ENCODE peak calls at places on chromosome 18, in six cellular contexts. P is fibroblast of lung; X is adrenal gland; R is NCI-H2081; K is CD4-positive, alpha-beta memory T cell; W is lower lobe of right lung. M is an unnamed sample.
A peak's percentile ranks its signal among the peaks of the same experiment; 100 is the strongest.

GRCh38 chr18:53799134-53799533 is 425.3 kb downstream of the MBD2 start:
- DNase-seq in P (peak; percentile 44), X (no peak), R (no peak), K (no peak), W (no peak), M (no peak)

GRCh38 chr18:62329676-62330454 is 4.8 kb downstream of the TNFRSF11A start:
- DNase-seq in P (peak; percentile 51), X (no peak), R (peak; percentile 63), K (peak; percentile 9), W (no peak), M (no peak)

GRCh38 chr18:3914116-3914515 is 464.1 kb downstream of the TGIF1 start:
- DNase-seq in P (no peak), X (no peak), R (no peak), K (no peak), W (no peak), M (no peak)

GRCh38 chr18:22650247-22650646 is 232.5 kb upstream of the CTAGE1 start:
- DNase-seq in P (peak; percentile 18), X (no peak), R (no peak), K (no peak), W (no peak), M (no peak)

GRCh38 chr18:13566941-13567762 is 159.2 kb downstream of the FAM210A start:
- DNase-seq in P (peak; percentile 12), X (peak; percentile 76), R (no peak), K (peak; percentile 14), W (peak; percentile 86), M (no peak)

GRCh38 chr18:69612242-69612641 is 211.6 kb downstream of the DOK6 start:
- DNase-seq in P (no peak), X (no peak), R (no peak), K (no peak), W (no peak), M (no peak)

GRCh38 chr18:60413944-60414547 is 41.5 kb upstream of the MC4R start:
- DNase-seq in P (peak; percentile 9), X (no peak), R (peak; percentile 9), K (no peak), W (no peak), M (no peak)

GRCh38 chr18:34493099-34493544 is 217.0 kb upstream of the DTNA start:
- DNase-seq in P (peak; percentile 75), X (peak; percentile 92), R (peak; percentile 93), K (no peak), W (peak; percentile 76), M (peak; percentile 65)

GRCh38 chr18:49590608-49591007 is 28.8 kb downstream of the LIPG start:
- DNase-seq in P (no peak), X (no peak), R (no peak), K (no peak), W (no peak), M (no peak)

M was measured in NCI-H1436.